ENCODE peak calls at places on chromosome X, in seven cellular contexts. One of them, this sample, is unnamed.
A peak's percentile ranks its signal among the peaks of the same experiment; 100 is the strongest.

GRCh38 chrX:129934952-129935351 is 29.0 kb downstream of the UTP14A start:
- DNase-seq in fibroblast of the aortic adventitia: no peak
- DNase-seq in fibroblast of lung: no peak
- DNase-seq in upper lobe of left lung: no peak
- DNase-seq in heart left ventricle: no peak
- DNase-seq in lower lobe of right lung: no peak
- DNase-seq in suprapubic skin: no peak
- DNase-seq in this sample: no peak

GRCh38 chrX:22395372-22395771 is 122.7 kb downstream of the CBLL2 start:
- DNase-seq in lower lobe of right lung: no peak
- DNase-seq in upper lobe of left lung: no peak
- DNase-seq in suprapubic skin: no peak
- DNase-seq in heart left ventricle: no peak
- DNase-seq in fibroblast of the aortic adventitia: no peak
- DNase-seq in fibroblast of lung: peak; percentile 77
- DNase-seq in this sample: no peak

GRCh38 chrX:16839224-16839851 is 30.8 kb downstream of the RBBP7 start:
- DNase-seq in fibroblast of the aortic adventitia: no peak
- DNase-seq in upper lobe of left lung: no peak
- DNase-seq in suprapubic skin: no peak
- DNase-seq in fibroblast of lung: peak; percentile 39
- DNase-seq in heart left ventricle: no peak
- DNase-seq in lower lobe of right lung: no peak
- DNase-seq in this sample: no peak

GRCh38 chrX:53356186-53356585 is 66.3 kb downstream of the SMC1A start:
- DNase-seq in fibroblast of lung: no peak
- DNase-seq in fibroblast of the aortic adventitia: no peak
- DNase-seq in heart left ventricle: no peak
- DNase-seq in lower lobe of right lung: no peak
- DNase-seq in upper lobe of left lung: no peak
- DNase-seq in suprapubic skin: no peak
- DNase-seq in this sample: no peak

GRCh38 chrX:34382416-34382815 is 250.3 kb upstream of the FAM47A start:
- DNase-seq in heart left ventricle: no peak
- DNase-seq in fibroblast of the aortic adventitia: peak; percentile 79
- DNase-seq in upper lobe of left lung: no peak
- DNase-seq in suprapubic skin: no peak
- DNase-seq in fibroblast of lung: peak; percentile 24
- DNase-seq in lower lobe of right lung: no peak
- DNase-seq in this sample: no peak

GRCh38 chrX:131802836-131803626 is 220.1 kb upstream of the STK26 start:
- DNase-seq in lower lobe of right lung: no peak
- DNase-seq in fibroblast of lung: peak; percentile 25
- DNase-seq in suprapubic skin: no peak
- DNase-seq in upper lobe of left lung: peak; percentile 65
- DNase-seq in heart left ventricle: peak; percentile 25
- DNase-seq in fibroblast of the aortic adventitia: peak; percentile 90
- DNase-seq in this sample: peak; percentile 88

GRCh38 chrX:66232296-66232695 is 68.2 kb downstream of the HEPH start:
- DNase-seq in fibroblast of lung: no peak
- DNase-seq in lower lobe of right lung: no peak
- DNase-seq in upper lobe of left lung: no peak
- DNase-seq in heart left ventricle: no peak
- DNase-seq in fibroblast of the aortic adventitia: no peak
- DNase-seq in suprapubic skin: no peak
- DNase-seq in this sample: no peak

GRCh38 chrX:49840679-49841078 is 11.6 kb downstream of the PAGE4 start:
- DNase-seq in fibroblast of lung: peak; percentile 28
- DNase-seq in fibroblast of the aortic adventitia: peak; percentile 24
- DNase-seq in heart left ventricle: peak; percentile 35
- DNase-seq in suprapubic skin: no peak
- DNase-seq in upper lobe of left lung: peak; percentile 65
- DNase-seq in lower lobe of right lung: peak; percentile 69
- DNase-seq in this sample: no peak

GRCh38 chrX:87160435-87161010 is 357.1 kb upstream of the KLHL4 start:
- DNase-seq in lower lobe of right lung: no peak
- DNase-seq in suprapubic skin: no peak
- DNase-seq in upper lobe of left lung: no peak
- DNase-seq in heart left ventricle: no peak
- DNase-seq in fibroblast of the aortic adventitia: no peak
- DNase-seq in fibroblast of lung: no peak
- DNase-seq in this sample: no peak

GRCh38 chrX:102950908-102951866 is 14.1 kb downstream of the RAB40AL start:
- DNase-seq in heart left ventricle: no peak
- DNase-seq in upper lobe of left lung: no peak
- DNase-seq in suprapubic skin: no peak
- DNase-seq in lower lobe of right lung: no peak
- DNase-seq in fibroblast of the aortic adventitia: peak; percentile 51
- DNase-seq in fibroblast of lung: peak; percentile 32
- DNase-seq in this sample: no peak

GRCh38 chrX:134714633-134715110 is 56.4 kb upstream of the PLAC1 start:
- DNase-seq in heart left ventricle: no peak
- DNase-seq in fibroblast of lung: no peak
- DNase-seq in upper lobe of left lung: no peak
- DNase-seq in lower lobe of right lung: no peak
- DNase-seq in suprapubic skin: no peak
- DNase-seq in fibroblast of the aortic adventitia: no peak
- DNase-seq in this sample: no peak

GRCh38 chrX:107632291-107632690 is 4.0 kb downstream of the PRPS1 start:
- DNase-seq in fibroblast of the aortic adventitia: peak; percentile 27
- DNase-seq in suprapubic skin: no peak
- DNase-seq in fibroblast of lung: peak; percentile 48
- DNase-seq in heart left ventricle: no peak
- DNase-seq in upper lobe of left lung: no peak
- DNase-seq in lower lobe of right lung: no peak
- DNase-seq in this sample: no peak

GRCh38 chrX:7996414-7996813 is 69.2 kb upstream of the PNPLA4 start:
- DNase-seq in fibroblast of the aortic adventitia: peak; percentile 21
- DNase-seq in upper lobe of left lung: no peak
- DNase-seq in heart left ventricle: no peak
- DNase-seq in suprapubic skin: no peak
- DNase-seq in lower lobe of right lung: no peak
- DNase-seq in fibroblast of lung: peak; percentile 17
- DNase-seq in this sample: no peak

GRCh38 chrX:115030635-115031034 is 13.2 kb upstream of the IL13RA2 start:
- DNase-seq in heart left ventricle: no peak
- DNase-seq in fibroblast of lung: no peak
- DNase-seq in fibroblast of the aortic adventitia: no peak
- DNase-seq in lower lobe of right lung: no peak
- DNase-seq in upper lobe of left lung: peak; percentile 35
- DNase-seq in suprapubic skin: no peak
- DNase-seq in this sample: no peak

GRCh38 chrX:18179446-18179845 is 41.2 kb downstream of the BEND2 start:
- DNase-seq in heart left ventricle: no peak
- DNase-seq in upper lobe of left lung: no peak
- DNase-seq in fibroblast of lung: no peak
- DNase-seq in lower lobe of right lung: no peak
- DNase-seq in suprapubic skin: no peak
- DNase-seq in fibroblast of the aortic adventitia: no peak
- DNase-seq in this sample: no peak

GRCh38 chrX:9681422-9681821 is 84.2 kb downstream of the GPR143 start:
- DNase-seq in upper lobe of left lung: no peak
- DNase-seq in fibroblast of the aortic adventitia: peak; percentile 11
- DNase-seq in lower lobe of right lung: no peak
- DNase-seq in suprapubic skin: no peak
- DNase-seq in fibroblast of lung: peak; percentile 69
- DNase-seq in heart left ventricle: no peak
- DNase-seq in this sample: no peak

GRCh38 chrX:53166103-53166502 is 58.9 kb downstream of the KDM5C start:
- DNase-seq in suprapubic skin: no peak
- DNase-seq in lower lobe of right lung: no peak
- DNase-seq in heart left ventricle: no peak
- DNase-seq in upper lobe of left lung: no peak
- DNase-seq in fibroblast of the aortic adventitia: no peak
- DNase-seq in fibroblast of lung: no peak
- DNase-seq in this sample: no peak

GRCh38 chrX:358651-359143 is 28.0 kb downstream of the PPP2R3B start:
- DNase-seq in fibroblast of lung: no peak
- DNase-seq in suprapubic skin: peak; percentile 73
- DNase-seq in lower lobe of right lung: no peak
- DNase-seq in upper lobe of left lung: no peak
- DNase-seq in fibroblast of the aortic adventitia: no peak
- DNase-seq in heart left ventricle: no peak
- DNase-seq in this sample: no peak

GRCh38 chrX:37830371-37830770 is 17.0 kb downstream of the DYNLT3 start:
- DNase-seq in fibroblast of lung: no peak
- DNase-seq in suprapubic skin: no peak
- DNase-seq in fibroblast of the aortic adventitia: no peak
- DNase-seq in lower lobe of right lung: no peak
- DNase-seq in upper lobe of left lung: no peak
- DNase-seq in heart left ventricle: no peak
- DNase-seq in this sample: no peak

GRCh38 chrX:48520976-48521352 is 644 bp upstream of the EBP start:
- DNase-seq in lower lobe of right lung: no peak
- DNase-seq in suprapubic skin: no peak
- DNase-seq in fibroblast of lung: no peak
- DNase-seq in fibroblast of the aortic adventitia: no peak
- DNase-seq in upper lobe of left lung: no peak
- DNase-seq in heart left ventricle: no peak
- DNase-seq in this sample: no peak

GRCh38 chrX:8913665-8914409 is 112.7 kb upstream of the FAM9A start:
- DNase-seq in upper lobe of left lung: no peak
- DNase-seq in heart left ventricle: peak; percentile 17
- DNase-seq in lower lobe of right lung: no peak
- DNase-seq in fibroblast of the aortic adventitia: peak; percentile 66
- DNase-seq in fibroblast of lung: peak; percentile 65
- DNase-seq in suprapubic skin: no peak
- DNase-seq in this sample: peak; percentile 78

GRCh38 chrX:136261316-136261715 is 10.1 kb upstream of the MAP7D3 start:
- DNase-seq in heart left ventricle: no peak
- DNase-seq in upper lobe of left lung: no peak
- DNase-seq in fibroblast of lung: no peak
- DNase-seq in suprapubic skin: no peak
- DNase-seq in lower lobe of right lung: no peak
- DNase-seq in fibroblast of the aortic adventitia: no peak
- DNase-seq in this sample: no peak

GRCh38 chrX:99301990-99302389 is 1108.1 kb downstream of the PCDH19 start:
- DNase-seq in lower lobe of right lung: no peak
- DNase-seq in upper lobe of left lung: no peak
- DNase-seq in fibroblast of lung: no peak
- DNase-seq in heart left ventricle: no peak
- DNase-seq in suprapubic skin: no peak
- DNase-seq in fibroblast of the aortic adventitia: no peak
- DNase-seq in this sample: no peak

GRCh38 chrX:31551913-31552312 is 480.1 kb upstream of the FTHL17 start:
- DNase-seq in suprapubic skin: no peak
- DNase-seq in fibroblast of the aortic adventitia: no peak
- DNase-seq in upper lobe of left lung: no peak
- DNase-seq in lower lobe of right lung: no peak
- DNase-seq in heart left ventricle: no peak
- DNase-seq in fibroblast of lung: no peak
- DNase-seq in this sample: no peak

GRCh38 chrX:13483773-13484172 is 85.6 kb upstream of the EGFL6 start:
- DNase-seq in heart left ventricle: no peak
- DNase-seq in fibroblast of the aortic adventitia: no peak
- DNase-seq in upper lobe of left lung: no peak
- DNase-seq in suprapubic skin: no peak
- DNase-seq in fibroblast of lung: no peak
- DNase-seq in lower lobe of right lung: no peak
- DNase-seq in this sample: no peak

DNA sequence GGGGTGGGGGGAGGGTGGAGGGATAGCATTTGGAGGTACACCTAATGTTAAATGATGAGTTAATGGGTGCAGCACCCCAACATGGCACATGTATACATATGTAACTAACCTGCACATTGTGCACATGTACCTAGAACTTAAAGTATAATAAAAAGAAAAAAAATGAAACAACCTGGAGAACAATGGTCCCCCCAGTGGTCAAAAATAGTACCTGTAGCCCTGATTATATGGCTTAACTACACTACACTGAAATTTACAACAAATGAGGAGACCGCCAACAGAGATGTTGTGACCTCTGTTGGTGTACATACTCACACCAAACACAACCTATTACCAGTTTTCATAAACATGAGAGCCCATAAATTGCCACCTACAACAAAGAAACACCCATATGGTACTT is 7.3 kb upstream of the MAGEE1 start:
- DNase-seq in heart left ventricle: no peak
- DNase-seq in lower lobe of right lung: no peak
- DNase-seq in fibroblast of the aortic adventitia: no peak
- DNase-seq in fibroblast of lung: no peak
- DNase-seq in upper lobe of left lung: no peak
- DNase-seq in suprapubic skin: no peak
- DNase-seq in this sample: no peak
- TF ChIP-seq CTCF in heart left ventricle: no peak
- TF ChIP-seq CTCF in lower lobe of right lung: no peak
- TF ChIP-seq CTCF in fibroblast of the aortic adventitia: peak; percentile 27
- TF ChIP-seq CTCF in fibroblast of lung: no peak
- TF ChIP-seq CTCF in upper lobe of left lung: no peak
- TF ChIP-seq CTCF in suprapubic skin: no peak
- TF ChIP-seq CTCF in this sample: no peak

DNA sequence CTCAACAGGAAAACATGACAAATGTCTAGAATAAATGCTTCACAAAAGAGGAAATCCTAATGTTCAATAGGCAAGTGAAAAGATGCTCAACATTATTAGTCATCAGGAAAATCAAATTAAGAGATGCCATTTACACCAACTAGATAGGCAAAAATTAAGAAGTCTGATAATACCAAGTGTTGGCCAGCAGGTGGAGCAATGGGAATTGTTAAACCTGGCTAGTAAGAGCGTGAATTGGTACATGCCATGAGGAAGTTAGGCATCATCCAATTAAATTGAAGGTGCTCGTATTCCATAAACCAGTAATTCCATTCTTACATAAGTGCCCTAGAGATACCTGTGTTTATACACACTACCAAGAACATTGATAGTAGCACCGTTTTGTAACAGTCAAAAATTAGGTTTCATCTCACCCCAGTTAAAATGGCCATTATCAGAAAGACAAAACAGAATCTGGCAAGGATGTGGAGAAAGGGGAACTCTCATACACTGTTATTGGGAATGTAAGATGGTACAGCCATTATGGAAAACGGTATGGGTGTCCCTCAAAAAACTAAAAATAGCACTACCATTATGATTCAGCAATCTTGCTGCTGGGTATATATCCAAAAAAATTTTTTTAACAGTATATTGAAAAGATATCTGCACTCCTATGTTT is 14.0 kb upstream of the ZCCHC18 start:
- DNase-seq in heart left ventricle: peak; percentile 33
- DNase-seq in upper lobe of left lung: peak; percentile 37
- DNase-seq in fibroblast of lung: peak; percentile 80
- DNase-seq in lower lobe of right lung: no peak
- DNase-seq in fibroblast of the aortic adventitia: peak; percentile 86
- DNase-seq in suprapubic skin: no peak
- DNase-seq in this sample: peak; percentile 75
- TF ChIP-seq CTCF in heart left ventricle: peak; percentile 45
- TF ChIP-seq CTCF in upper lobe of left lung: peak; percentile 66
- TF ChIP-seq CTCF in fibroblast of lung: peak; percentile 54
- TF ChIP-seq CTCF in lower lobe of right lung: peak; percentile 56
- TF ChIP-seq CTCF in fibroblast of the aortic adventitia: peak; percentile 65
- TF ChIP-seq CTCF in suprapubic skin: peak; percentile 27
- TF ChIP-seq CTCF in this sample: peak; percentile 47

GRCh38 chrX:94721386-94721785 is 1047.4 kb downstream of the FAM133A start:
- DNase-seq in fibroblast of the aortic adventitia: no peak
- DNase-seq in lower lobe of right lung: no peak
- DNase-seq in fibroblast of lung: no peak
- DNase-seq in heart left ventricle: no peak
- DNase-seq in upper lobe of left lung: no peak
- DNase-seq in suprapubic skin: no peak
- DNase-seq in this sample: no peak
- TF ChIP-seq CTCF in fibroblast of the aortic adventitia: no peak
- TF ChIP-seq CTCF in lower lobe of right lung: no peak
- TF ChIP-seq CTCF in fibroblast of lung: no peak
- TF ChIP-seq CTCF in heart left ventricle: no peak
- TF ChIP-seq CTCF in upper lobe of left lung: no peak
- TF ChIP-seq CTCF in suprapubic skin: no peak
- TF ChIP-seq CTCF in this sample: no peak

GRCh38 chrX:119728487-119728886 is 29.9 kb upstream of the SOWAHD start:
- DNase-seq in lower lobe of right lung: no peak
- DNase-seq in fibroblast of the aortic adventitia: no peak
- DNase-seq in fibroblast of lung: no peak
- DNase-seq in heart left ventricle: no peak
- DNase-seq in upper lobe of left lung: no peak
- DNase-seq in suprapubic skin: no peak
- DNase-seq in this sample: no peak
- TF ChIP-seq CTCF in lower lobe of right lung: no peak
- TF ChIP-seq CTCF in fibroblast of the aortic adventitia: no peak
- TF ChIP-seq CTCF in fibroblast of lung: no peak
- TF ChIP-seq CTCF in heart left ventricle: no peak
- TF ChIP-seq CTCF in upper lobe of left lung: no peak
- TF ChIP-seq CTCF in suprapubic skin: no peak
- TF ChIP-seq CTCF in this sample: no peak